ENCODE peak calls at places on chromosomes 5 and 9, in nine cellular contexts. V is T-helper 2 cell, N is hypothalamus, G is aorta, I is left cardiac atrium, M is fibroblast of lung, F is mesothelial cell of epicardium, D is GM20000, R is fibroblast of the aortic adventitia. E is an unnamed sample.

GRCh38 chr5:42507451-42508092 is 84.3 kb downstream of the GHR start:
- DNase-seq in V (no peak), N (no peak), G (no peak), I (no peak), M (no peak), F (no peak), D (no peak), R (peak), E (no peak)

GRCh38 chr9:130714586-130715110 is 21.1 kb downstream of the EXOSC2 start:
- DNase-seq in V (no peak), N (no peak), G (no peak), I (no peak), M (peak), F (no peak), D (no peak), R (peak), E (no peak)

GRCh38 chr5:97162045-97162444 is 19.6 kb upstream of the LIX1 start:
- DNase-seq in V (peak), N (no peak), G (no peak), I (no peak), M (peak), F (no peak), D (no peak), R (peak), E (peak)

GRCh38 chr5:59661939-59662615 is 231.4 kb downstream of the PDE4D start:
- DNase-seq in V (no peak), N (no peak), G (no peak), I (no peak), M (peak), F (no peak), D (peak), R (no peak), E (no peak)

GRCh38 chr5:31187591-31187990 is 5.9 kb upstream of the CDH6 start:
- DNase-seq in V (no peak), N (no peak), G (no peak), I (no peak), M (peak), F (no peak), D (no peak), R (no peak), E (no peak)

GRCh38 chr9:96331236-96331947 is 29.4 kb upstream of the HSD17B3 start:
- DNase-seq in V (no peak), N (no peak), G (no peak), I (no peak), M (peak), F (no peak), D (no peak), R (peak), E (no peak)

GRCh38 chr9:21840647-21841046 is 38.2 kb downstream of the MTAP start:
- DNase-seq in V (no peak), N (no peak), G (no peak), I (no peak), M (no peak), F (no peak), D (no peak), R (no peak), E (no peak)

GRCh38 chr5:72156921-72157320 is 49.6 kb downstream of the MAP1B start:
- DNase-seq in V (no peak), N (no peak), G (no peak), I (no peak), M (peak), F (no peak), D (no peak), R (peak), E (no peak)

GRCh38 chr5:55102345-55102744 is at the start of gene GZMA:
- DNase-seq in V (peak), N (no peak), G (no peak), I (no peak), M (no peak), F (no peak), D (no peak), R (no peak), E (peak)

GRCh38 chr5:137498301-137498735 is 808 bp downstream of the SPOCK1 start:
- DNase-seq in V (no peak), N (no peak), G (peak), I (peak), M (peak), F (no peak), D (no peak), R (peak), E (no peak)

GRCh38 chr5:35009657-35010056 is 38.1 kb downstream of the AGXT2 start:
- DNase-seq in V (no peak), N (no peak), G (no peak), I (no peak), M (peak), F (no peak), D (no peak), R (peak), E (no peak)

GRCh38 chr5:56669534-56670483 is 145.5 kb upstream of the MAP3K1 start:
- DNase-seq in V (no peak), N (peak), G (no peak), I (peak), M (no peak), F (no peak), D (peak), R (no peak), E (peak)

GRCh38 chr5:145446412-145446811 is 388.7 kb downstream of the PRELID2 start:
- DNase-seq in V (no peak), N (no peak), G (no peak), I (no peak), M (no peak), F (no peak), D (no peak), R (no peak), E (no peak)

GRCh38 chr5:15763754-15764153 is 263.8 kb downstream of the FBXL7 start:
- DNase-seq in V (no peak), N (no peak), G (no peak), I (no peak), M (no peak), F (no peak), D (no peak), R (peak), E (no peak)

GRCh38 chr9:21682981-21683380 is 119.5 kb upstream of the MTAP start:
- DNase-seq in V (no peak), N (no peak), G (no peak), I (no peak), M (peak), F (no peak), D (no peak), R (peak), E (no peak)